ENCODE peak calls at places on chromosomes 3 and 15, in nine cellular contexts. O is ACHN, X is cardiac septum, Y is mucosa of descending colon, J is endothelial cell, F is T-helper 2 cell, M is trophoblast cell, G is esophagus muscularis mucosa, W is hepatic stellate cell. U is an unnamed sample.

GRCh38 chr3:190064112-190064511 is 56.6 kb downstream of the P3H2 start:
- DNase-seq in O (peak), X (no peak), Y (no peak), J (no peak), F (no peak), M (no peak), G (no peak), W (peak), U (no peak)

GRCh38 chr3:70811880-70812279 is 499.4 kb upstream of the MDFIC2 start:
- DNase-seq in O (no peak), X (no peak), Y (no peak), J (peak), F (no peak), M (peak), G (no peak), W (no peak), U (no peak)

GRCh38 chr3:23235264-23235663 is 32.1 kb downstream of the UBE2E2 start:
- DNase-seq in O (no peak), X (no peak), Y (no peak), J (no peak), F (no peak), M (no peak), G (no peak), W (no peak), U (no peak)

GRCh38 chr3:40294434-40294833 is 15.1 kb upstream of the EIF1B start:
- DNase-seq in O (no peak), X (no peak), Y (no peak), J (no peak), F (no peak), M (no peak), G (no peak), W (no peak), U (no peak)

GRCh38 chr3:10465161-10465560 is 40.2 kb downstream of the ATP2B2 start:
- DNase-seq in O (no peak), X (no peak), Y (no peak), J (no peak), F (no peak), M (no peak), G (no peak), W (no peak), U (no peak)

GRCh38 chr15:90009301-90010063 is 8.4 kb downstream of the ZNF710 start:
- DNase-seq in O (no peak), X (peak), Y (no peak), J (no peak), F (no peak), M (no peak), G (no peak), W (no peak), U (no peak)

GRCh38 chr3:101381809-101382208 is 61.4 kb upstream of the IMPG2 start:
- DNase-seq in O (peak), X (no peak), Y (no peak), J (no peak), F (no peak), M (peak), G (no peak), W (peak), U (no peak)

GRCh38 chr3:195160908-195161434 is 110.0 kb downstream of the XXYLT1 start:
- DNase-seq in O (no peak), X (no peak), Y (no peak), J (no peak), F (no peak), M (no peak), G (no peak), W (no peak), U (no peak)

GRCh38 chr3:153138267-153139210 is 23.5 kb upstream of the RAP2B start:
- DNase-seq in O (peak), X (no peak), Y (peak), J (no peak), F (no peak), M (peak), G (no peak), W (peak), U (no peak)

GRCh38 chr3:139670196-139670595 is 7.6 kb downstream of the NMNAT3 start:
- DNase-seq in O (no peak), X (no peak), Y (no peak), J (no peak), F (no peak), M (peak), G (no peak), W (no peak), U (no peak)

GRCh38 chr15:82105458-82106205 is 59.8 kb upstream of the MEX3B start:
- DNase-seq in O (no peak), X (no peak), Y (no peak), J (no peak), F (no peak), M (peak), G (no peak), W (peak), U (no peak)